ENCODE peak calls at places on chromosomes 2 and 18, in eight cellular contexts. F is amygdala; Y is activated CD8-positive, alpha-beta memory T cell treated with anti-CD3 and anti-CD28 coated beads for 1 hour; O is NCI-H510A treated with DMSO at 0.1 percent for 48 hours; H is IMR-90; Z is WTC11; S is T-helper 1 cell; X is M059J. I is an unnamed sample.
A peak's percentile ranks its signal among the peaks of the same experiment; 100 is the strongest.

GRCh38 chr2:69790601-69790959 is 38.9 kb upstream of the GMCL1 start:
- DNase-seq in Z (no peak), O (no peak), H (no peak), S (no peak), F (no peak), Y (no peak), X (no peak), I (no peak)

GRCh38 chr18:14014456-14014855 is 99.1 kb upstream of the MC2R start:
- DNase-seq in Y (no peak), X (no peak), O (no peak), Z (no peak), H (no peak), S (no peak), F (no peak), I (no peak)

GRCh38 chr2:214481204-214481603 is 70.3 kb downstream of the VWC2L start:
- DNase-seq in S (no peak), F (no peak), Y (no peak), Z (no peak), H (peak; percentile 66), O (peak; percentile 64), X (peak; percentile 24), I (peak; percentile 5)

GRCh38 chr2:43228341-43228751 is 1.9 kb upstream of the ZFP36L2 start:
- DNase-seq in X (no peak), S (no peak), Z (no peak), F (no peak), H (no peak), Y (no peak), O (no peak), I (no peak)

GRCh38 chr18:48460929-48461583 is 51.9 kb upstream of the ZBTB7C start:
- DNase-seq in Z (no peak), Y (no peak), H (peak; percentile 31), S (no peak), O (no peak), X (no peak), F (no peak), I (no peak)

GRCh38 chr18:25349926-25350560 is 1.9 kb downstream of the ZNF521 start:
- DNase-seq in Y (no peak), X (peak; percentile 44), H (peak; percentile 13), Z (peak; percentile 46), F (no peak), O (no peak), S (no peak), I (peak; percentile 74)

GRCh38 chr2:241038374-241039180 is 40.2 kb downstream of the SNED1 start:
- DNase-seq in H (no peak), O (no peak), X (no peak), S (no peak), Y (no peak), Z (no peak), F (no peak), I (no peak)

GRCh38 chr18:33804258-33804657 is 226.2 kb downstream of the ASXL3 start:
- DNase-seq in S (no peak), F (no peak), Y (no peak), Z (no peak), H (peak; percentile 63), O (peak; percentile 92), X (peak; percentile 10), I (no peak)

GRCh38 chr2:167114018-167114417 is 225.7 kb downstream of the XIRP2 start:
- DNase-seq in F (no peak), Z (no peak), O (no peak), Y (no peak), H (peak; percentile 71), X (peak; percentile 18), S (no peak), I (no peak)

GRCh38 chr18:41666251-41666650 is 288.8 kb upstream of the PIK3C3 start:
- DNase-seq in O (peak; percentile 65), Y (no peak), F (no peak), S (no peak), H (no peak), X (no peak), Z (no peak), I (no peak)

GRCh38 chr18:51656249-51656648 is 458.8 kb upstream of the MEX3C start:
- DNase-seq in S (no peak), F (no peak), X (no peak), Y (no peak), Z (no peak), H (no peak), O (no peak), I (no peak)

GRCh38 chr2:7686016-7686385 is 768.8 kb downstream of the RNF144A start:
- DNase-seq in H (no peak), Z (no peak), S (no peak), O (no peak), Y (no peak), F (no peak), X (peak; percentile 3), I (no peak)

GRCh38 chr2:96103906-96104861 is 12.2 kb downstream of the ADRA2B start:
- DNase-seq in S (no peak), Y (no peak), F (no peak), O (no peak), X (no peak), H (no peak), Z (peak; percentile 7), I (no peak)

GRCh38 chr18:74290831-74291770 is 662 bp downstream of the CYB5A start:
- DNase-seq in S (peak; percentile 10), X (no peak), Y (no peak), F (no peak), Z (peak; percentile 77), H (no peak), O (peak; percentile 86), I (peak; percentile 71)

GRCh38 chr2:128610496-128610895 is 291.8 kb upstream of the HS6ST1 start:
- DNase-seq in Y (no peak), H (no peak), S (no peak), X (no peak), F (no peak), O (no peak), Z (no peak), I (no peak)

GRCh38 chr2:45859682-45860081 is 208.2 kb downstream of the PRKCE start:
- DNase-seq in O (no peak), X (no peak), F (no peak), Z (no peak), H (no peak), Y (no peak), S (no peak), I (no peak)

GRCh38 chr18:75162467-75162866 is 46.5 kb downstream of the PTGR3 start:
- DNase-seq in F (no peak), X (peak; percentile 57), S (no peak), H (peak; percentile 71), Z (no peak), Y (no peak), O (no peak), I (no peak)

GRCh38 chr2:9799011-9799596 is 44.2 kb upstream of the TAF1B start:
- DNase-seq in O (no peak), S (no peak), X (no peak), Z (no peak), F (no peak), Y (no peak), H (no peak), I (no peak)

GRCh38 chr2:157751462-157752058 is 122.9 kb upstream of the ACVR1C start:
- DNase-seq in F (no peak), S (no peak), Z (peak; percentile 71), X (peak; percentile 92), Y (no peak), O (no peak), H (peak; percentile 57), I (peak; percentile 15)

GRCh38 chr2:172299741-172300140 is 127.6 kb upstream of the ITGA6 start:
- DNase-seq in X (no peak), Y (no peak), F (no peak), H (peak; percentile 91), Z (no peak), O (peak; percentile 88), S (no peak), I (no peak)

GRCh38 chr2:112074506-112074905 is 19.4 kb downstream of the TMEM87B start:
- DNase-seq in X (peak; percentile 22), Y (no peak), O (no peak), H (peak; percentile 40), F (no peak), Z (no peak), S (no peak), I (no peak)

GRCh38 chr18:62339106-62339988 is 14.2 kb downstream of the TNFRSF11A start:
- DNase-seq in O (no peak), Z (peak; percentile 36), F (no peak), S (no peak), Y (no peak), H (peak; percentile 81), X (peak; percentile 89), I (no peak)